ENCODE peak calls at places on chromosomes 11 and 22, in eight cellular contexts. H is thoracic aorta, U is GM23248, O is mucosa of descending colon, C is mammary epithelial cell, Y is ovary, S is pancreas, X is lower lobe of right lung. G is an unnamed sample.

GRCh38 chr11:102139081-102139498 is 28.8 kb downstream of the YAP1 start:
- DNase-seq in S (no peak), Y (no peak), U (peak; percentile 89), H (peak; percentile 9), O (no peak), C (peak; percentile 82), X (no peak), G (no peak)

GRCh38 chr11:67255353-67255752 is 10.9 kb upstream of the GRK2 start:
- DNase-seq in H (no peak), Y (no peak), U (no peak), O (no peak), X (no peak), S (no peak), C (no peak), G (no peak)

GRCh38 chr11:43686207-43686606 is 5.7 kb downstream of the HSD17B12 start:
- DNase-seq in S (no peak), O (no peak), X (no peak), H (no peak), U (no peak), C (no peak), Y (no peak), G (no peak)

GRCh38 chr22:29717789-29718188 is 2.0 kb upstream of the CABP7 start:
- DNase-seq in O (no peak), X (no peak), H (no peak), U (no peak), Y (no peak), S (no peak), C (peak; percentile 70), G (no peak)

GRCh38 chr11:67316882-67317364 is 13.6 kb downstream of the SSH3 start:
- DNase-seq in Y (no peak), O (no peak), H (no peak), U (peak; percentile 86), C (peak; percentile 72), X (no peak), S (no peak), G (peak; percentile 75)

GRCh38 chr11:111494040-111494439 is 18.1 kb downstream of the BTG4 start:
- DNase-seq in H (no peak), C (no peak), O (no peak), U (no peak), S (no peak), X (no peak), Y (no peak), G (no peak)

GRCh38 chr11:38416141-38416540 is 1818.1 kb upstream of the RAG2 start:
- DNase-seq in S (no peak), C (no peak), H (no peak), X (no peak), Y (no peak), O (no peak), U (no peak), G (no peak)

GRCh38 chr11:114168691-114169090 is 109.2 kb downstream of the ZBTB16 start:
- DNase-seq in U (no peak), C (no peak), H (no peak), Y (no peak), S (no peak), X (no peak), O (peak; percentile 82), G (peak; percentile 82)

GRCh38 chr11:97656356-97656755 is 1266.5 kb downstream of the JRKL start:
- DNase-seq in O (no peak), C (no peak), S (no peak), Y (no peak), H (no peak), X (no peak), U (no peak), G (no peak)

GRCh38 chr22:33940741-33941140 is 20.5 kb upstream of the LARGE1 start:
- DNase-seq in C (no peak), Y (no peak), S (no peak), O (no peak), U (no peak), X (no peak), H (no peak), G (no peak)

GRCh38 chr11:21316591-21316990 is 647.2 kb downstream of the NELL1 start:
- DNase-seq in X (no peak), U (no peak), S (no peak), H (no peak), C (no peak), O (no peak), Y (no peak), G (no peak)

DNA sequence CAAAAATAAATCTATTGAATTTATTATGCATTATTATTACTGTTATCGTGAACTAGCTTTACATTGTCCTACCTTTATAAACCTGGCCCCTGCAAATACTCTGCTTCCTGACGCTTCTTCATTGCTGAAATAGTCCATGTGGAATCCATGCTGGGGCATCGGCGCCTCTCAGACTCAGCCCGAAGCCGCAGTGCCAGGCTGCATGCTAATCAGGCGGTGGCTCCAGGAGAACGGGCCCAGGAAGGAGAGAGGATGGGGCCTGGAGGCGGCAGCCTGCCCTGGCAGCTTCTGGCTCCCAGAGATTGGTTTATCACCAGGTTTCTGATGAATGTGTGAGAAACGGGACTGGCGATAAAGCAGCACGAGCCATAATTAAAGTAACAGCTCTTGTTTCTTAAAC is 93.2 kb downstream of the NTM start:
- DNase-seq in O (no peak), X (no peak), H (no peak), Y (no peak), U (peak; percentile 13), S (no peak), C (no peak), G (no peak)
- H3K4me1 ChIP-seq in O (no peaks in the 10 kb centered on the region), X (no peaks in the 10 kb centered on the region), H (no peaks in the 10 kb centered on the region), Y (no peaks in the 10 kb centered on the region), U (no peaks in the 10 kb centered on the region), S (no peaks in the 10 kb centered on the region), C (no peaks in the 10 kb centered on the region), G (no peaks in the 10 kb centered on the region)

GRCh38 chr11:95082576-95083001 is 7.1 kb upstream of the ENDOD1 start:
- DNase-seq in C (no peak), X (no peak), H (no peak), S (no peak), U (no peak), Y (no peak), O (no peak), G (no peak)
- H3K4me1 ChIP-seq in C (peaks cover 14% of the 10 kb centered on the region), X (peaks cover 11% of the 10 kb centered on the region), H (peaks cover 45% of the 10 kb centered on the region), S (no peaks in the 10 kb centered on the region), U (peaks cover 8% of the 10 kb centered on the region), Y (no peaks in the 10 kb centered on the region), O (no peaks in the 10 kb centered on the region), G (no peaks in the 10 kb centered on the region)

DNA sequence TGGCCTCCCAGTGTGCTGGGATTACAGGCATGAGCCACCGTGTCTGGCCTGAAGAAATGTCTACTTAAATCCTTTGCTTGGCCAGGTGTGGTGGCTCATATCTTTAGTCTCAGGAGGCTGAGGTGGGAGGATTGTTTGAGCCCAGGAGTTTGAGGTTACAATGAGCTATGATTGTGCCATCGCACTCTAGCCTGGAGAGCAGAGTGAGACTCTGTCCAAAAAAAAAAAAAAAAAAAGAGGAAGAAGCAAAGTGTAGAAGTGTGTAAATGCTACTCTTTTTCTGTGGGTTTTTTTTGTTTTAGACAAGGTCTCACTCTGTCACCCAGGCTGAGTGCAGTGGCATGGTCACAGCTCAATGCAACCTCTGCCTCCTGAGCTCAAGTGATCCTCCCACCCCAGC is 6.4 kb upstream of the ATG16L2 start:
- DNase-seq in S (no peak), U (no peak), Y (no peak), O (no peak), X (no peak), H (no peak), C (no peak), G (no peak)
- H3K4me1 ChIP-seq in S (no peaks in the 10 kb centered on the region), U (peaks cover 12% of the 10 kb centered on the region), Y (peaks cover 2% of the 10 kb centered on the region), O (peaks cover 2% of the 10 kb centered on the region), X (peaks cover 54% of the 10 kb centered on the region), H (peaks cover 13% of the 10 kb centered on the region), C (peaks cover 4% of the 10 kb centered on the region), G (no peaks in the 10 kb centered on the region)

DNA sequence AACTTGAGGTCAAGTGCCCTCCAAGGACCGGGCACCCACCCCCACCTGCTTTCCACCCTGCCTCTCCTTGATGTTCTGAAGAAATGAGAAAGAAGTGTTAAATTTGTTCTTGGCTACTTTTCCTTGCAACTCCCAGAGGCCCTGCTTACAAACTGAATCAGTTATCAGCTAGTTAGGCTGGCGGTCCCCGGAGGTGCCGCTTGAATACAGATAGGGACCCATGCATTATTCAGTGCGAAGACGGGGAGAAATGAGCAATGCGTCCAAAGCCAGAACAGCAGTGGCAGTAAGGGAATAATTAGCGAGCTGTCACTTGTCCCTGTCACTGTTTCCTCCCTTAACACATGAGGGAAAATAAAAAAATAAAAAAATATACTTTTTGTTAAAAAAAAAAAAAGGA is 528.2 kb downstream of the MN1 start:
- DNase-seq in O (no peak), X (no peak), H (no peak), C (no peak), S (no peak), Y (no peak), U (no peak), G (no peak)
- H3K4me1 ChIP-seq in O (no peaks in the 10 kb centered on the region), X (no peaks in the 10 kb centered on the region), H (peaks cover 9% of the 10 kb centered on the region), C (no peaks in the 10 kb centered on the region), S (no peaks in the 10 kb centered on the region), Y (peaks cover 5% of the 10 kb centered on the region), U (no peaks in the 10 kb centered on the region), G (no peaks in the 10 kb centered on the region)

GRCh38 chr22:20547029-20547428 is 39.6 kb downstream of the MED15 start:
- DNase-seq in C (no peak), H (no peak), S (no peak), X (no peak), Y (no peak), O (no peak), U (no peak), G (no peak)

GRCh38 chr22:20550057-20550817 is 42.8 kb downstream of the MED15 start:
- DNase-seq in C (no peak), U (peak; percentile 55), X (no peak), H (no peak), O (peak; percentile 17), Y (no peak), S (no peak), G (no peak)

GRCh38 chr22:20549232-20549841 is 41.9 kb downstream of the MED15 start:
- DNase-seq in O (peak; percentile 72), Y (peak; percentile 55), C (no peak), X (peak; percentile 48), H (no peak), U (no peak), S (no peak), G (no peak)

GRCh38 chr22:20546541-20546950 is 39.1 kb downstream of the MED15 start:
- DNase-seq in S (no peak), O (no peak), H (no peak), U (no peak), Y (no peak), C (no peak), X (no peak), G (no peak)

DNA sequence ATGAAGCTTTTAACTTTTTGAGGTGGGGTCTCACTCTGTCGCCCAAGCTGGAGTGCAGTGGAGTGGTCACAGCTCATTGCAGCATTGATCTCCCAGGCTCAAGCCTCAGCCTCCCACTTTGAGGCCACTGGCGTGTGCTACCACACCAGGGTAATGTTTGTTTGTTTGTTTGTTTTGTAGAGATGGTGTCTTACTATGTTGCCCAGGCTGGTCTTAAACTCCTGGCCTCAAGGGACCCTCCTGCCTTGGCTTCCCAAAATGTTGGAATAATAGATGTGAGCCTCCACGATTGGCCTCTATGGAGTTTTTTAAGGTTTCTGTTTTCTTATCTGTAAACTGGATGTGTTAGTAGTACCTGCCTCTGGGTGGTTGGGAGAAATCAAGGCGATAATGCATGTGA is 41.4 kb downstream of the MED15 start:
- DNase-seq in S (no peak), X (no peak), O (no peak), H (no peak), Y (no peak), C (no peak), U (no peak), G (no peak)
- H3K4me1 ChIP-seq in S (peaks cover 27% of the 10 kb centered on the region), X (peaks cover 61% of the 10 kb centered on the region), O (peaks cover 39% of the 10 kb centered on the region), H (peaks cover 70% of the 10 kb centered on the region), Y (peaks cover 42% of the 10 kb centered on the region), C (peaks cover 33% of the 10 kb centered on the region), U (peaks cover 55% of the 10 kb centered on the region), G (no peaks in the 10 kb centered on the region)

GRCh38 chr22:17264321-17265052 is 45.3 kb upstream of the ADA2 start:
- DNase-seq in C (no peak), U (peak; percentile 29), S (no peak), H (no peak), Y (peak; percentile 40), X (no peak), O (no peak), G (no peak)
- H3K4me1 ChIP-seq in C (no peaks in the 10 kb centered on the region), U (no peaks in the 10 kb centered on the region), S (no peaks in the 10 kb centered on the region), H (no peaks in the 10 kb centered on the region), Y (peaks cover 3% of the 10 kb centered on the region), X (no peaks in the 10 kb centered on the region), O (peaks cover 26% of the 10 kb centered on the region), G (peaks cover 3% of the 10 kb centered on the region)

G was measured in small intestine.